ENCODE peak calls at places on chromosomes 5 and 9, in nine cellular contexts. M is anterior cingulate cortex; J is heart right ventricle; I is SHP77; Z is activated effector memory CD4-positive, alpha-beta T cell treated with Interleukin-2 at 50 U/mL for 16 hours; N is brain microvascular endothelial cell; G is astrocyte of the hippocampus; A is cardiac muscle cell; P is caudate nucleus. H is an unnamed sample.

GRCh38 chr5:946720-947625 is 54.3 kb downstream of the TRIP13 start:
- DNase-seq in G (no peak), P (no peak), I (no peak), Z (no peak), N (no peak), J (no peak), A (no peak), M (no peak), H (no peak)

GRCh38 chr5:25850581-25850980 is 1187.8 kb downstream of the CDH9 start:
- DNase-seq in Z (no peak), I (no peak), A (no peak), J (no peak), M (no peak), G (peak; percentile 0), P (no peak), N (no peak), H (no peak)

GRCh38 chr9:93231121-93231694 is 47.3 kb downstream of the WNK2 start:
- DNase-seq in N (no peak), Z (no peak), P (no peak), G (peak; percentile 66), A (no peak), J (peak; percentile 56), M (no peak), I (no peak), H (no peak)

GRCh38 chr5:74028976-74029375 is 403.0 kb downstream of the ARHGEF28 start:
- DNase-seq in G (no peak), M (no peak), Z (no peak), P (no peak), I (no peak), A (no peak), N (no peak), J (no peak), H (no peak)

GRCh38 chr5:150164640-150165039 is 1.9 kb upstream of the CDX1 start:
- DNase-seq in Z (no peak), J (no peak), A (no peak), N (no peak), P (no peak), G (no peak), I (no peak), M (no peak), H (no peak)

GRCh38 chr5:138241688-138242547 is 28.8 kb upstream of the CDC23 start:
- DNase-seq in Z (no peak), N (no peak), I (no peak), G (peak; percentile 59), A (peak; percentile 35), J (peak; percentile 10), M (no peak), P (no peak), H (no peak)

GRCh38 chr5:26955161-26955560 is 83.2 kb downstream of the CDH9 start:
- DNase-seq in J (no peak), P (no peak), N (no peak), Z (no peak), G (no peak), A (no peak), M (no peak), I (no peak), H (no peak)

GRCh38 chr9:136103651-136104487 is 8.8 kb upstream of the NACC2 start:
- DNase-seq in G (no peak), M (no peak), P (no peak), J (no peak), Z (no peak), N (no peak), A (no peak), I (peak; percentile 44), H (no peak)

GRCh38 chr9:133842174-133842573 is 104.0 kb upstream of the SARDH start:
- DNase-seq in G (no peak), P (no peak), I (no peak), A (peak; percentile 38), J (no peak), M (no peak), N (no peak), Z (no peak), H (no peak)

GRCh38 chr5:21152611-21153010 is 1164.6 kb upstream of the CDH18 start:
- DNase-seq in P (no peak), M (no peak), I (peak; percentile 89), N (peak; percentile 79), Z (no peak), J (no peak), G (peak; percentile 82), A (no peak), H (no peak)

GRCh38 chr5:81794246-81794645 is 43.3 kb upstream of the SSBP2 start:
- DNase-seq in G (no peak), A (no peak), J (no peak), I (no peak), N (no peak), M (no peak), Z (no peak), P (no peak), H (no peak)

GRCh38 chr9:26369096-26369495 is 523.5 kb downstream of the CAAP1 start:
- DNase-seq in M (no peak), Z (no peak), N (no peak), J (no peak), G (peak; percentile 5), A (no peak), P (no peak), I (no peak), H (no peak)

GRCh38 chr9:129752915-129753724 is at the start of gene PTGES:
- DNase-seq in G (peak; percentile 90), Z (peak; percentile 23), J (peak; percentile 47), N (peak; percentile 89), A (peak; percentile 82), I (peak; percentile 10), P (no peak), M (no peak), H (peak; percentile 62)